ENCODE peak calls at places on chromosomes 11 and 22, in four cellular contexts. U, S, J and A are unnamed samples.

GRCh38 chr11:85540635-85541034 is 86.5 kb downstream of the DLG2 start:
- DNase-seq in J (no peak), S (no peak), U (no peak), A (no peak)

GRCh38 chr11:130029137-130029536 is 26.5 kb upstream of the PRDM10 start:
- DNase-seq in S (no peak), U (no peak), J (no peak), A (no peak)

GRCh38 chr11:43360361-43361032 is 1.8 kb downstream of the TTC17 start:
- DNase-seq in J (no peak), U (no peak), S (peak), A (no peak)

GRCh38 chr11:112785717-112786116 is 175.5 kb upstream of the NCAM1 start:
- DNase-seq in S (no peak), J (no peak), U (no peak), A (no peak)

GRCh38 chr11:2299773-2300172 is 1.9 kb downstream of the C11orf21 start:
- DNase-seq in U (no peak), S (no peak), J (no peak), A (no peak)

GRCh38 chr11:114880458-114880857 is 202.1 kb downstream of the NXPE2 start:
- DNase-seq in U (no peak), J (no peak), S (no peak), A (no peak)

GRCh38 chr11:88035271-88035670 is 140.0 kb downstream of the RAB38 start:
- DNase-seq in S (no peak), J (no peak), U (no peak), A (no peak)

GRCh38 chr11:72433455-72434061 is 773 bp downstream of the CLPB start:
- DNase-seq in U (no peak), J (no peak), S (peak), A (no peak)

GRCh38 chr11:61869636-61870428 is 21.5 kb downstream of the FADS3 start:
- DNase-seq in U (no peak), S (no peak), J (no peak), A (no peak)

GRCh38 chr22:44448271-44448780 is 49.7 kb downstream of the RTL6 start:
- DNase-seq in U (no peak), S (no peak), J (peak), A (no peak)

GRCh38 chr22:40592352-40593113 is 44.0 kb downstream of the MRTFA start:
- DNase-seq in J (no peak), S (no peak), U (no peak), A (no peak)

GRCh38 chr11:58573451-58574104 is 2.1 kb downstream of the LPXN start:
- DNase-seq in S (peak), J (no peak), U (peak), A (peak)

GRCh38 chr11:65316311-65316978 is 1.8 kb downstream of the CDC42EP2 start:
- DNase-seq in S (no peak), J (peak), U (no peak), A (no peak)

GRCh38 chr11:11807811-11808210 is 34.0 kb upstream of the USP47 start:
- DNase-seq in J (no peak), S (no peak), U (no peak), A (no peak)

GRCh38 chr11:2762031-2762380 is 62.2 kb upstream of the KCNQ1OT1 start:
- DNase-seq in J (no peak), U (no peak), S (no peak), A (peak)